ENCODE peak calls at places on chromosome 5, in nine cellular contexts. One of them, this sample, is unnamed.

GRCh38 chr5:175479125-175479881 is 943 bp downstream of the SFXN1 start:
- DNase-seq in GM12891: no peak
- DNase-seq in Peyer's patch: peak; percentile 77
- DNase-seq in ACHN: peak; percentile 0
- DNase-seq in CD4-positive, alpha-beta T cell: peak; percentile 6
- DNase-seq in stimulated activated CD4-positive, alpha-beta T cell treated with anti-CD3 and anti-CD28 coated beads, Interleukin-1b, Interleukin-23, amount 100 ng/mL, for 1 hour: no peak
- DNase-seq in mesenteric fat pad: no peak
- DNase-seq in SW 1271: no peak
- DNase-seq in hypothalamus: no peak
- DNase-seq in this sample: no peak

GRCh38 chr5:154857091-154857533 is 1.3 kb upstream of the CNOT8 start:
- DNase-seq in GM12891: peak; percentile 27
- DNase-seq in Peyer's patch: no peak
- DNase-seq in ACHN: peak; percentile 75
- DNase-seq in CD4-positive, alpha-beta T cell: no peak
- DNase-seq in stimulated activated CD4-positive, alpha-beta T cell treated with anti-CD3 and anti-CD28 coated beads, Interleukin-1b, Interleukin-23, amount 100 ng/mL, for 1 hour: no peak
- DNase-seq in mesenteric fat pad: no peak
- DNase-seq in SW 1271: peak; percentile 47
- DNase-seq in hypothalamus: no peak
- DNase-seq in this sample: peak; percentile 36

GRCh38 chr5:180829711-180830110 is 27.1 kb upstream of the MGAT1 start:
- DNase-seq in GM12891: no peak
- DNase-seq in Peyer's patch: no peak
- DNase-seq in ACHN: no peak
- DNase-seq in CD4-positive, alpha-beta T cell: no peak
- DNase-seq in stimulated activated CD4-positive, alpha-beta T cell treated with anti-CD3 and anti-CD28 coated beads, Interleukin-1b, Interleukin-23, amount 100 ng/mL, for 1 hour: no peak
- DNase-seq in mesenteric fat pad: no peak
- DNase-seq in SW 1271: no peak
- DNase-seq in hypothalamus: no peak
- DNase-seq in this sample: no peak

GRCh38 chr5:141490771-141491170 is 1.9 kb downstream of the PCDHGC5 start:
- DNase-seq in GM12891: no peak
- DNase-seq in Peyer's patch: no peak
- DNase-seq in ACHN: no peak
- DNase-seq in CD4-positive, alpha-beta T cell: no peak
- DNase-seq in stimulated activated CD4-positive, alpha-beta T cell treated with anti-CD3 and anti-CD28 coated beads, Interleukin-1b, Interleukin-23, amount 100 ng/mL, for 1 hour: no peak
- DNase-seq in mesenteric fat pad: no peak
- DNase-seq in SW 1271: no peak
- DNase-seq in hypothalamus: no peak
- DNase-seq in this sample: no peak

GRCh38 chr5:139657363-139658321 is 9.5 kb downstream of the CXXC5 start:
- DNase-seq in GM12891: no peak
- DNase-seq in Peyer's patch: no peak
- DNase-seq in ACHN: no peak
- DNase-seq in CD4-positive, alpha-beta T cell: no peak
- DNase-seq in stimulated activated CD4-positive, alpha-beta T cell treated with anti-CD3 and anti-CD28 coated beads, Interleukin-1b, Interleukin-23, amount 100 ng/mL, for 1 hour: no peak
- DNase-seq in mesenteric fat pad: no peak
- DNase-seq in SW 1271: no peak
- DNase-seq in hypothalamus: no peak
- DNase-seq in this sample: no peak

GRCh38 chr5:79578876-79579275 is 33.4 kb upstream of the TENT2 start:
- DNase-seq in GM12891: no peak
- DNase-seq in Peyer's patch: no peak
- DNase-seq in ACHN: no peak
- DNase-seq in CD4-positive, alpha-beta T cell: no peak
- DNase-seq in stimulated activated CD4-positive, alpha-beta T cell treated with anti-CD3 and anti-CD28 coated beads, Interleukin-1b, Interleukin-23, amount 100 ng/mL, for 1 hour: no peak
- DNase-seq in mesenteric fat pad: no peak
- DNase-seq in SW 1271: no peak
- DNase-seq in hypothalamus: no peak
- DNase-seq in this sample: no peak

GRCh38 chr5:102911973-102912372 is 156.9 kb downstream of the PAM start:
- DNase-seq in GM12891: no peak
- DNase-seq in Peyer's patch: no peak
- DNase-seq in ACHN: peak; percentile 87
- DNase-seq in CD4-positive, alpha-beta T cell: no peak
- DNase-seq in stimulated activated CD4-positive, alpha-beta T cell treated with anti-CD3 and anti-CD28 coated beads, Interleukin-1b, Interleukin-23, amount 100 ng/mL, for 1 hour: no peak
- DNase-seq in mesenteric fat pad: no peak
- DNase-seq in SW 1271: peak; percentile 57
- DNase-seq in hypothalamus: no peak
- DNase-seq in this sample: no peak

GRCh38 chr5:9118852-9119251 is 427.0 kb downstream of the SEMA5A start:
- DNase-seq in GM12891: no peak
- DNase-seq in Peyer's patch: no peak
- DNase-seq in ACHN: no peak
- DNase-seq in CD4-positive, alpha-beta T cell: no peak
- DNase-seq in stimulated activated CD4-positive, alpha-beta T cell treated with anti-CD3 and anti-CD28 coated beads, Interleukin-1b, Interleukin-23, amount 100 ng/mL, for 1 hour: no peak
- DNase-seq in mesenteric fat pad: no peak
- DNase-seq in SW 1271: no peak
- DNase-seq in hypothalamus: no peak
- DNase-seq in this sample: no peak

GRCh38 chr5:150419630-150420270 is 7.0 kb upstream of the CD74 start:
- DNase-seq in GM12891: no peak
- DNase-seq in Peyer's patch: peak; percentile 76
- DNase-seq in ACHN: no peak
- DNase-seq in CD4-positive, alpha-beta T cell: no peak
- DNase-seq in stimulated activated CD4-positive, alpha-beta T cell treated with anti-CD3 and anti-CD28 coated beads, Interleukin-1b, Interleukin-23, amount 100 ng/mL, for 1 hour: no peak
- DNase-seq in mesenteric fat pad: no peak
- DNase-seq in SW 1271: no peak
- DNase-seq in hypothalamus: no peak
- DNase-seq in this sample: no peak

GRCh38 chr5:31097851-31098250 is 95.6 kb upstream of the CDH6 start:
- DNase-seq in GM12891: no peak
- DNase-seq in Peyer's patch: no peak
- DNase-seq in ACHN: no peak
- DNase-seq in CD4-positive, alpha-beta T cell: no peak
- DNase-seq in stimulated activated CD4-positive, alpha-beta T cell treated with anti-CD3 and anti-CD28 coated beads, Interleukin-1b, Interleukin-23, amount 100 ng/mL, for 1 hour: no peak
- DNase-seq in mesenteric fat pad: no peak
- DNase-seq in SW 1271: no peak
- DNase-seq in hypothalamus: no peak
- DNase-seq in this sample: no peak

GRCh38 chr5:55742778-55743177 is 4.9 kb downstream of the DDX4 start:
- DNase-seq in GM12891: no peak
- DNase-seq in Peyer's patch: no peak
- DNase-seq in ACHN: no peak
- DNase-seq in CD4-positive, alpha-beta T cell: no peak
- DNase-seq in stimulated activated CD4-positive, alpha-beta T cell treated with anti-CD3 and anti-CD28 coated beads, Interleukin-1b, Interleukin-23, amount 100 ng/mL, for 1 hour: no peak
- DNase-seq in mesenteric fat pad: no peak
- DNase-seq in SW 1271: no peak
- DNase-seq in hypothalamus: no peak
- DNase-seq in this sample: no peak

GRCh38 chr5:89728750-89729149 is 680.8 kb downstream of the CETN3 start:
- DNase-seq in GM12891: no peak
- DNase-seq in Peyer's patch: no peak
- DNase-seq in ACHN: no peak
- DNase-seq in CD4-positive, alpha-beta T cell: no peak
- DNase-seq in stimulated activated CD4-positive, alpha-beta T cell treated with anti-CD3 and anti-CD28 coated beads, Interleukin-1b, Interleukin-23, amount 100 ng/mL, for 1 hour: no peak
- DNase-seq in mesenteric fat pad: no peak
- DNase-seq in SW 1271: no peak
- DNase-seq in hypothalamus: peak; percentile 31
- DNase-seq in this sample: no peak

GRCh38 chr5:155394727-155395126 is 381.2 kb downstream of the KIF4B start:
- DNase-seq in GM12891: no peak
- DNase-seq in Peyer's patch: no peak
- DNase-seq in ACHN: no peak
- DNase-seq in CD4-positive, alpha-beta T cell: no peak
- DNase-seq in stimulated activated CD4-positive, alpha-beta T cell treated with anti-CD3 and anti-CD28 coated beads, Interleukin-1b, Interleukin-23, amount 100 ng/mL, for 1 hour: no peak
- DNase-seq in mesenteric fat pad: no peak
- DNase-seq in SW 1271: no peak
- DNase-seq in hypothalamus: no peak
- DNase-seq in this sample: no peak

GRCh38 chr5:8905021-8905420 is 640.9 kb downstream of the SEMA5A start:
- DNase-seq in GM12891: no peak
- DNase-seq in Peyer's patch: no peak
- DNase-seq in ACHN: no peak
- DNase-seq in CD4-positive, alpha-beta T cell: no peak
- DNase-seq in stimulated activated CD4-positive, alpha-beta T cell treated with anti-CD3 and anti-CD28 coated beads, Interleukin-1b, Interleukin-23, amount 100 ng/mL, for 1 hour: no peak
- DNase-seq in mesenteric fat pad: no peak
- DNase-seq in SW 1271: no peak
- DNase-seq in hypothalamus: no peak
- DNase-seq in this sample: no peak

GRCh38 chr5:67094476-67095300 is 101.9 kb downstream of the CD180 start:
- DNase-seq in GM12891: no peak
- DNase-seq in Peyer's patch: no peak
- DNase-seq in ACHN: peak; percentile 12
- DNase-seq in CD4-positive, alpha-beta T cell: no peak
- DNase-seq in stimulated activated CD4-positive, alpha-beta T cell treated with anti-CD3 and anti-CD28 coated beads, Interleukin-1b, Interleukin-23, amount 100 ng/mL, for 1 hour: no peak
- DNase-seq in mesenteric fat pad: no peak
- DNase-seq in SW 1271: no peak
- DNase-seq in hypothalamus: no peak
- DNase-seq in this sample: no peak

GRCh38 chr5:20469792-20470191 is 481.8 kb upstream of the CDH18 start:
- DNase-seq in GM12891: no peak
- DNase-seq in Peyer's patch: no peak
- DNase-seq in ACHN: no peak
- DNase-seq in CD4-positive, alpha-beta T cell: no peak
- DNase-seq in stimulated activated CD4-positive, alpha-beta T cell treated with anti-CD3 and anti-CD28 coated beads, Interleukin-1b, Interleukin-23, amount 100 ng/mL, for 1 hour: no peak
- DNase-seq in mesenteric fat pad: no peak
- DNase-seq in SW 1271: no peak
- DNase-seq in hypothalamus: no peak
- DNase-seq in this sample: no peak

GRCh38 chr5:37844004-37844403 is 4.2 kb upstream of the GDNF start:
- DNase-seq in GM12891: no peak
- DNase-seq in Peyer's patch: no peak
- DNase-seq in ACHN: no peak
- DNase-seq in CD4-positive, alpha-beta T cell: no peak
- DNase-seq in stimulated activated CD4-positive, alpha-beta T cell treated with anti-CD3 and anti-CD28 coated beads, Interleukin-1b, Interleukin-23, amount 100 ng/mL, for 1 hour: no peak
- DNase-seq in mesenteric fat pad: no peak
- DNase-seq in SW 1271: no peak
- DNase-seq in hypothalamus: no peak
- DNase-seq in this sample: no peak

GRCh38 chr5:123500476-123500875 is 11.5 kb upstream of the CSNK1G3 start:
- DNase-seq in GM12891: no peak
- DNase-seq in Peyer's patch: no peak
- DNase-seq in ACHN: no peak
- DNase-seq in CD4-positive, alpha-beta T cell: no peak
- DNase-seq in stimulated activated CD4-positive, alpha-beta T cell treated with anti-CD3 and anti-CD28 coated beads, Interleukin-1b, Interleukin-23, amount 100 ng/mL, for 1 hour: no peak
- DNase-seq in mesenteric fat pad: no peak
- DNase-seq in SW 1271: no peak
- DNase-seq in hypothalamus: no peak
- DNase-seq in this sample: no peak

GRCh38 chr5:15472116-15472515 is 27.9 kb upstream of the FBXL7 start:
- DNase-seq in GM12891: no peak
- DNase-seq in Peyer's patch: no peak
- DNase-seq in ACHN: no peak
- DNase-seq in CD4-positive, alpha-beta T cell: no peak
- DNase-seq in stimulated activated CD4-positive, alpha-beta T cell treated with anti-CD3 and anti-CD28 coated beads, Interleukin-1b, Interleukin-23, amount 100 ng/mL, for 1 hour: no peak
- DNase-seq in mesenteric fat pad: no peak
- DNase-seq in SW 1271: no peak
- DNase-seq in hypothalamus: no peak
- DNase-seq in this sample: no peak

GRCh38 chr5:32600057-32600622 is 14.8 kb downstream of the SUB1 start:
- DNase-seq in GM12891: no peak
- DNase-seq in Peyer's patch: no peak
- DNase-seq in ACHN: peak; percentile 78
- DNase-seq in CD4-positive, alpha-beta T cell: no peak
- DNase-seq in stimulated activated CD4-positive, alpha-beta T cell treated with anti-CD3 and anti-CD28 coated beads, Interleukin-1b, Interleukin-23, amount 100 ng/mL, for 1 hour: no peak
- DNase-seq in mesenteric fat pad: no peak
- DNase-seq in SW 1271: no peak
- DNase-seq in hypothalamus: peak; percentile 9
- DNase-seq in this sample: no peak

GRCh38 chr5:159059722-159060121 is 40.0 kb downstream of the EBF1 start:
- DNase-seq in GM12891: no peak
- DNase-seq in Peyer's patch: no peak
- DNase-seq in ACHN: no peak
- DNase-seq in CD4-positive, alpha-beta T cell: no peak
- DNase-seq in stimulated activated CD4-positive, alpha-beta T cell treated with anti-CD3 and anti-CD28 coated beads, Interleukin-1b, Interleukin-23, amount 100 ng/mL, for 1 hour: no peak
- DNase-seq in mesenteric fat pad: no peak
- DNase-seq in SW 1271: no peak
- DNase-seq in hypothalamus: no peak
- DNase-seq in this sample: no peak

GRCh38 chr5:108251350-108251749 is 130.5 kb downstream of the FBXL17 start:
- DNase-seq in GM12891: no peak
- DNase-seq in Peyer's patch: no peak
- DNase-seq in ACHN: no peak
- DNase-seq in CD4-positive, alpha-beta T cell: no peak
- DNase-seq in stimulated activated CD4-positive, alpha-beta T cell treated with anti-CD3 and anti-CD28 coated beads, Interleukin-1b, Interleukin-23, amount 100 ng/mL, for 1 hour: no peak
- DNase-seq in mesenteric fat pad: no peak
- DNase-seq in SW 1271: no peak
- DNase-seq in hypothalamus: no peak
- DNase-seq in this sample: no peak

GRCh38 chr5:71907589-71908145 is 188.6 kb downstream of the CARTPT start:
- DNase-seq in GM12891: no peak
- DNase-seq in Peyer's patch: no peak
- DNase-seq in ACHN: no peak
- DNase-seq in CD4-positive, alpha-beta T cell: no peak
- DNase-seq in stimulated activated CD4-positive, alpha-beta T cell treated with anti-CD3 and anti-CD28 coated beads, Interleukin-1b, Interleukin-23, amount 100 ng/mL, for 1 hour: no peak
- DNase-seq in mesenteric fat pad: no peak
- DNase-seq in SW 1271: no peak
- DNase-seq in hypothalamus: no peak
- DNase-seq in this sample: no peak

GRCh38 chr5:54904425-54904824 is 81.0 kb downstream of the ESM1 start:
- DNase-seq in GM12891: no peak
- DNase-seq in Peyer's patch: no peak
- DNase-seq in ACHN: peak; percentile 63
- DNase-seq in CD4-positive, alpha-beta T cell: no peak
- DNase-seq in stimulated activated CD4-positive, alpha-beta T cell treated with anti-CD3 and anti-CD28 coated beads, Interleukin-1b, Interleukin-23, amount 100 ng/mL, for 1 hour: no peak
- DNase-seq in mesenteric fat pad: no peak
- DNase-seq in SW 1271: no peak
- DNase-seq in hypothalamus: no peak
- DNase-seq in this sample: no peak

GRCh38 chr5:63961598-63962161 is 565 bp downstream of the HTR1A start:
- DNase-seq in GM12891: no peak
- DNase-seq in Peyer's patch: no peak
- DNase-seq in ACHN: no peak
- DNase-seq in CD4-positive, alpha-beta T cell: no peak
- DNase-seq in stimulated activated CD4-positive, alpha-beta T cell treated with anti-CD3 and anti-CD28 coated beads, Interleukin-1b, Interleukin-23, amount 100 ng/mL, for 1 hour: no peak
- DNase-seq in mesenteric fat pad: no peak
- DNase-seq in SW 1271: no peak
- DNase-seq in hypothalamus: no peak
- DNase-seq in this sample: no peak

GRCh38 chr5:179312557-179313235 is 32.6 kb downstream of the ADAMTS2 start:
- DNase-seq in GM12891: no peak
- DNase-seq in Peyer's patch: no peak
- DNase-seq in ACHN: no peak
- DNase-seq in CD4-positive, alpha-beta T cell: no peak
- DNase-seq in stimulated activated CD4-positive, alpha-beta T cell treated with anti-CD3 and anti-CD28 coated beads, Interleukin-1b, Interleukin-23, amount 100 ng/mL, for 1 hour: no peak
- DNase-seq in mesenteric fat pad: peak; percentile 53
- DNase-seq in SW 1271: no peak
- DNase-seq in hypothalamus: no peak
- DNase-seq in this sample: no peak

GRCh38 chr5:65926276-65926761 is at the start of gene ERBIN:
- DNase-seq in GM12891: peak; percentile 25
- DNase-seq in Peyer's patch: peak; percentile 91
- DNase-seq in ACHN: peak; percentile 74
- DNase-seq in CD4-positive, alpha-beta T cell: peak; percentile 48
- DNase-seq in stimulated activated CD4-positive, alpha-beta T cell treated with anti-CD3 and anti-CD28 coated beads, Interleukin-1b, Interleukin-23, amount 100 ng/mL, for 1 hour: peak; percentile 46
- DNase-seq in mesenteric fat pad: peak; percentile 93
- DNase-seq in SW 1271: peak; percentile 52
- DNase-seq in hypothalamus: peak; percentile 38
- DNase-seq in this sample: peak; percentile 60

GRCh38 chr5:172646716-172647285 is 5.7 kb downstream of the NEURL1B start:
- DNase-seq in GM12891: no peak
- DNase-seq in Peyer's patch: no peak
- DNase-seq in ACHN: no peak
- DNase-seq in CD4-positive, alpha-beta T cell: no peak
- DNase-seq in stimulated activated CD4-positive, alpha-beta T cell treated with anti-CD3 and anti-CD28 coated beads, Interleukin-1b, Interleukin-23, amount 100 ng/mL, for 1 hour: no peak
- DNase-seq in mesenteric fat pad: no peak
- DNase-seq in SW 1271: no peak
- DNase-seq in hypothalamus: no peak
- DNase-seq in this sample: no peak

GRCh38 chr5:60285910-60286309 is 392.4 kb upstream of the PDE4D start:
- DNase-seq in GM12891: no peak
- DNase-seq in Peyer's patch: no peak
- DNase-seq in ACHN: no peak
- DNase-seq in CD4-positive, alpha-beta T cell: no peak
- DNase-seq in stimulated activated CD4-positive, alpha-beta T cell treated with anti-CD3 and anti-CD28 coated beads, Interleukin-1b, Interleukin-23, amount 100 ng/mL, for 1 hour: no peak
- DNase-seq in mesenteric fat pad: no peak
- DNase-seq in SW 1271: no peak
- DNase-seq in hypothalamus: no peak
- DNase-seq in this sample: no peak

GRCh38 chr5:151234476-151235238 is 10.8 kb upstream of the CCDC69 start:
- DNase-seq in GM12891: peak; percentile 53
- DNase-seq in Peyer's patch: peak; percentile 88
- DNase-seq in ACHN: no peak
- DNase-seq in CD4-positive, alpha-beta T cell: no peak
- DNase-seq in stimulated activated CD4-positive, alpha-beta T cell treated with anti-CD3 and anti-CD28 coated beads, Interleukin-1b, Interleukin-23, amount 100 ng/mL, for 1 hour: no peak
- DNase-seq in mesenteric fat pad: no peak
- DNase-seq in SW 1271: no peak
- DNase-seq in hypothalamus: no peak
- DNase-seq in this sample: no peak

GRCh38 chr5:128378196-128378595 is 159.8 kb downstream of the FBN2 start:
- DNase-seq in GM12891: no peak
- DNase-seq in Peyer's patch: no peak
- DNase-seq in ACHN: no peak
- DNase-seq in CD4-positive, alpha-beta T cell: no peak
- DNase-seq in stimulated activated CD4-positive, alpha-beta T cell treated with anti-CD3 and anti-CD28 coated beads, Interleukin-1b, Interleukin-23, amount 100 ng/mL, for 1 hour: no peak
- DNase-seq in mesenteric fat pad: no peak
- DNase-seq in SW 1271: no peak
- DNase-seq in hypothalamus: no peak
- DNase-seq in this sample: no peak